ENCODE peak calls at places on chromosomes 13 and 19, in five cellular contexts. Z, N, D, P and T are unnamed samples.

GRCh38 chr13:99027260-99027659 is 49.4 kb upstream of the DOCK9 start:
- DNase-seq in N (no peak), Z (no peak), P (no peak), D (no peak), T (no peak)

GRCh38 chr19:49458567-49458903 is 5.5 kb downstream of the ALDH16A1 start:
- DNase-seq in N (no peak), P (no peak), Z (no peak), D (no peak), T (no peak)

GRCh38 chr19:48421548-48421947 is 24.2 kb upstream of the GRWD1 start:
- DNase-seq in Z (no peak), P (no peak), D (peak; percentile 52), N (no peak), T (no peak)

GRCh38 chr13:110014719-110015118 is 228.3 kb upstream of the IRS2 start:
- DNase-seq in D (no peak), Z (no peak), N (no peak), P (no peak), T (no peak)

GRCh38 chr19:43664008-43664407 is 6.0 kb downstream of the PLAUR start:
- DNase-seq in P (no peak), D (no peak), Z (peak; percentile 28), N (no peak), T (no peak)

GRCh38 chr19:49119411-49120324 is at the start of gene PPFIA3:
- DNase-seq in N (peak; percentile 73), P (peak; percentile 77), Z (peak; percentile 57), D (peak; percentile 46), T (peak; percentile 91)

GRCh38 chr19:36564391-36564790 is 8.7 kb downstream of the ZNF529 start:
- DNase-seq in D (no peak), P (no peak), N (no peak), Z (no peak), T (no peak)

GRCh38 chr13:99403458-99403971 is 96.3 kb upstream of the GPR183 start:
- DNase-seq in D (no peak), P (no peak), N (no peak), Z (no peak), T (no peak)

GRCh38 chr19:8366121-8366581 is 2.2 kb downstream of the ANGPTL4 start:
- DNase-seq in Z (no peak), P (no peak), N (no peak), D (no peak), T (no peak)

GRCh38 chr19:44644391-44645016 is 794 bp downstream of the PVR start:
- DNase-seq in N (peak; percentile 79), Z (no peak), P (peak; percentile 55), D (peak; percentile 44), T (no peak)

GRCh38 chr19:55275851-55276719 is 3.8 kb downstream of the HSPBP1 start:
- DNase-seq in D (no peak), P (no peak), Z (no peak), N (no peak), T (no peak)

GRCh38 chr19:10070730-10071446 is 15.2 kb upstream of the SHFL start:
- DNase-seq in D (no peak), P (no peak), Z (no peak), N (peak; percentile 95), T (no peak)

GRCh38 chr13:72805663-72806341 is 23.9 kb downstream of the PIBF1 start:
- DNase-seq in D (no peak), P (no peak), N (no peak), Z (no peak), T (no peak)

GRCh38 chr13:43664700-43665191 is 122.0 kb downstream of the ENOX1 start:
- DNase-seq in N (peak; percentile 21), Z (no peak), P (no peak), D (peak; percentile 70), T (peak; percentile 62)

GRCh38 chr13:102770435-102770834 is 3.2 kb downstream of the TEX30 start:
- DNase-seq in D (no peak), N (no peak), P (no peak), Z (no peak), T (no peak)

GRCh38 chr19:1446713-1447564 is 3.0 kb upstream of the APC2 start:
- DNase-seq in D (no peak), N (peak; percentile 68), Z (no peak), P (no peak), T (no peak)

GRCh38 chr13:113458218-113459065 is 5.2 kb upstream of the ADPRHL1 start:
- DNase-seq in Z (no peak), D (no peak), P (peak; percentile 51), N (peak; percentile 59), T (peak; percentile 56)

GRCh38 chr19:10670187-10670586 is 16.0 kb downstream of the ILF3 start:
- DNase-seq in P (no peak), N (no peak), D (peak; percentile 53), Z (no peak), T (no peak)

GRCh38 chr19:37817180-37817911 is 38.0 kb upstream of the ZNF573 start:
- DNase-seq in N (peak; percentile 95), D (peak; percentile 14), Z (peak; percentile 64), P (peak; percentile 89), T (peak; percentile 64)

GRCh38 chr19:56111601-56112312 is 9.3 kb downstream of the ZNF787 start:
- DNase-seq in Z (no peak), P (peak; percentile 79), D (no peak), N (peak; percentile 53), T (no peak)

GRCh38 chr19:7911509-7912143 is 3.0 kb upstream of the TGFBR3L start:
- DNase-seq in N (no peak), D (no peak), Z (no peak), P (no peak), T (no peak)

DNA sequence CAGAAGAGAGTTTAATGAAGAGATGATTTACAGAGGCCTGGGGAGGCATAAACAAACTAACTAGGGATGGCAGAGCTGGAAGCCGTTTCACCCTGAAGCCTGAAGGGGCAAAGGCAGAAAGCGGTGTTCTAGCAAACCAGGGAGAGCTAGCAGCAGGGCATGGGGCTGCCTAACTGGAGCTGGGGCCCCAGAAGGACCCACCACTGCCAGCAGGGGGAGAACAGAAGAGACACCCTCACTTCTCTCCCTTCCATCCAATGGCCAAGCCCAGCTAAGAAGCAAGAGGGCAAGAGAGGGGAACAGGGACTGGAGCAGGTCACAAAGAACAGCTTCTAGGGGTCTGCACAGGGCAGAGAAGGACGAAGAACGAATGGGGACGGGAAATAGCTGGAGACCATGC is 195.5 kb downstream of the KATNAL1 start:
- DNase-seq in P (no peak), N (peak; percentile 54), D (no peak), Z (no peak), T (no peak)
- TF ChIP-seq CTCF in P (no peak), N (peak; percentile 35), D (peak; percentile 34), Z (no peak), T (peak; percentile 10)

GRCh38 chr19:4723465-4724251 is at the start of gene DPP9:
- DNase-seq in P (peak; percentile 97), N (peak; percentile 98), Z (peak; percentile 95), D (peak; percentile 99), T (peak; percentile 98)
- TF ChIP-seq CTCF in P (no peak), N (peak; percentile 12), Z (peak; percentile 59), D (peak; percentile 28), T (peak; percentile 22)

GRCh38 chr19:2663920-2664571 is 38.4 kb downstream of the GNG7 start:
- DNase-seq in P (peak; percentile 86), D (no peak), Z (no peak), N (no peak), T (peak; percentile 68)
- TF ChIP-seq CTCF in P (no peak), D (no peak), Z (no peak), N (peak; percentile 54), T (no peak)

GRCh38 chr19:438416-438958 is 22.3 kb downstream of the SHC2 start:
- DNase-seq in D (no peak), N (no peak), Z (no peak), P (no peak), T (no peak)
- TF ChIP-seq CTCF in D (no peak), N (peak; percentile 42), Z (no peak), P (no peak), T (no peak)

DNA sequence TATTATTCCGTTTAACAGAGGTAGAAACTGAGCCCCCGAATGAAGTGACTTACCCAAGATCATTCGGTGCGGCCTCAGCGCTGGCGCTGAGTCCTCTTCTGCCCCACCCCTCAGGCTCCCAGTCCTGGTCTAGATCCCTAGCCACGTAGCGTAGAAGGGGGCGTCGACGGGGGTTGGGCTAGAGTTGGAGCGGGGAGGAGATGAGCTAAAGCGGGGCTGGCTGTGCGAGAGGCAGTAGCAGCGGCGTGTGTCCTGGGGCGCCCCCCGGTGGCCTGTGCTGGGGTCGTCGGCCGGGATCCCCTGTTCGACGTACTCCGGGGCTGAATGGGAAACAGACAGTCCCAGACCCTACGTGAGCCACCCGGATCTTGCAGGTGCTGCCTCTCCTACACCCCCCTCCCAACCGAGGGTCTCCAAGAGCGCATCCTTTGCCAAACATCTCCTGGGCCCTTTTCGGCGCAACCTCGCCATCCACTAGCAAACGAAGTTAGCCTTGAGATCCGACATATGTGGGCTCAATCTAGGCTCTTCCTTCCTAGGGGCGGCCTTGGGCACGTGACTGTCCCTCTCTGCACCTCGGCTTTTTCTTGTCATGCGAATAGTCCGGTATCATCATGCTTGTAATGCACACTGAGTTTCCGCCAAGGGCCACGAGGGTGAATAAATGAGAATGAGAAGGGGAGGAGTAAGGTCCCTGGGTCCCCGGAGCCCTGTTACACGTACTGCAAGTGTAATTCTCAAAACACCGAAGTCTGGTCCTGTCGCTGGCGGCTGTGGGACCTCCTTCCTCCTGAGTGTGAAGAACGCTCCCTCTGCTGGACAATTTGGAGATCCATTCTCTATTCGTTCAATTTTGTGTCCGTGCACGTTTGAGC is 47.7 kb downstream of the CYP4F22 start:
- DNase-seq in N (peak; percentile 98), P (peak; percentile 96), D (peak; percentile 91), Z (peak; percentile 91), T (peak; percentile 86)
- TF ChIP-seq CTCF in N (peak; percentile 89), P (peak; percentile 57), D (peak; percentile 82), Z (peak; percentile 86), T (peak; percentile 84)

DNA sequence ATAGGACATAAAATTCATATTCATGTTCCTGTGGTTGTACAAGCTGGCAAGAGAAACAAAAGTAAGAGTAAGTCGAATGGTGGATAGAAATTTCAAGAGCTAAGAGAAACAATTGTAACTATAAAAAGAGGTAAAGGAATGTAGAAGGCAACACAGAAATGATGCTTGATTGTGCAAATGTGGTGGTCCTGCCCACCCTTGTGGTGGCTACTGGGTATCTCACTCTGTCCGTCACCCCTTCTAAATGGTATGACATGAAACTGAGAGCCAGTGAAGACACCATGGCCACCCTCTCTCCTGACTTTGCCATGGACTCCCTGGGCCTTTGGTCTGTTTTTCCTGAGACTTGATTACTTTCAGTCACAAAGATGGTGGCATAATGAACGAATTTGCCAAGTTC is 925.9 kb upstream of the SLITRK6 start:
- DNase-seq in N (peak; percentile 69), Z (no peak), D (no peak), P (no peak), T (no peak)
- TF ChIP-seq CTCF in N (peak; percentile 80), Z (no peak), D (no peak), P (no peak), T (no peak)

GRCh38 chr19:30001301-30001700 is 59.3 kb downstream of the URI1 start:
- DNase-seq in Z (no peak), N (no peak), D (no peak), P (no peak), T (no peak)

GRCh38 chr19:30003862-30004261 is 61.8 kb downstream of the URI1 start:
- DNase-seq in Z (no peak), D (no peak), P (no peak), N (no peak), T (no peak)

GRCh38 chr19:30000862-30001261 is 58.8 kb downstream of the URI1 start:
- DNase-seq in N (no peak), P (no peak), Z (no peak), D (no peak), T (no peak)

GRCh38 chr19:29999490-29999889 is 57.5 kb downstream of the URI1 start:
- DNase-seq in P (no peak), N (no peak), D (no peak), Z (no peak), T (no peak)

GRCh38 chr19:30001794-30002193 is 59.8 kb downstream of the URI1 start:
- DNase-seq in D (no peak), Z (no peak), P (no peak), N (no peak), T (peak; percentile 7)
- TF ChIP-seq CTCF in D (no peak), Z (no peak), P (no peak), N (no peak), T (peak; percentile 30)

GRCh38 chr13:24540236-24541126 is 27.9 kb upstream of the PARP4 start:
- DNase-seq in N (peak; percentile 87), P (peak; percentile 79), Z (no peak), D (no peak), T (peak; percentile 4)
- TF ChIP-seq CTCF in N (peak; percentile 78), P (peak; percentile 39), Z (no peak), D (no peak), T (peak; percentile 52)